ENCODE peak calls at places on chromosomes 7 and 10, in eight cellular contexts. G is heart right ventricle, A is Peyer's patch, J is fibroblast of lung, O is lower lobe of right lung, D is HCT116, E is IMR-90, M is pancreas. N is an unnamed sample.

GRCh38 chr7:112134039-112134438 is 72.2 kb downstream of the DOCK4 start:
- DNase-seq in D (no peak), O (no peak), G (no peak), J (no peak), M (no peak), A (no peak), E (no peak), N (peak; percentile 29)

GRCh38 chr10:86678999-86679792 is 10.9 kb downstream of the LDB3 start:
- DNase-seq in A (no peak), G (no peak), E (no peak), M (no peak), J (no peak), D (no peak), O (no peak), N (no peak)

GRCh38 chr7:69845721-69846495 is 247.6 kb downstream of the AUTS2 start:
- DNase-seq in D (no peak), J (no peak), O (no peak), A (no peak), M (no peak), E (no peak), G (no peak), N (peak; percentile 54)

GRCh38 chr7:84914598-84914997 is 272.3 kb downstream of the SEMA3D start:
- DNase-seq in E (no peak), O (no peak), G (no peak), J (no peak), M (no peak), D (peak; percentile 10), A (no peak), N (peak; percentile 5)

GRCh38 chr7:7524121-7524520 is 11.6 kb downstream of the COL28A1 start:
- DNase-seq in A (no peak), J (no peak), E (no peak), G (no peak), O (no peak), M (no peak), D (no peak), N (peak; percentile 17)

GRCh38 chr10:78171633-78172032 is 138.0 kb downstream of the RPS24 start:
- DNase-seq in E (no peak), G (no peak), O (no peak), A (no peak), J (no peak), M (no peak), D (no peak), N (no peak)

GRCh38 chr7:128409435-128410091 is at the start of gene IMPDH1:
- DNase-seq in M (peak; percentile 96), J (peak; percentile 76), G (peak; percentile 89), E (peak; percentile 61), O (peak; percentile 94), D (no peak), A (peak; percentile 95), N (peak; percentile 83)

GRCh38 chr7:24991333-24991732 is 11.4 kb upstream of the OSBPL3 start:
- DNase-seq in G (no peak), D (no peak), J (no peak), O (no peak), M (no peak), A (no peak), E (no peak), N (no peak)

GRCh38 chr10:70528726-70529362 is 50.3 kb downstream of the PALD1 start:
- DNase-seq in E (peak; percentile 65), O (no peak), D (peak; percentile 34), G (peak; percentile 38), A (no peak), M (no peak), J (peak; percentile 60), N (peak; percentile 75)

GRCh38 chr10:69220041-69220451 is at the start of gene HKDC1:
- DNase-seq in G (no peak), M (no peak), A (peak; percentile 76), O (no peak), E (no peak), D (no peak), J (no peak), N (no peak)

GRCh38 chr10:83127942-83128575 is 1011.2 kb upstream of the GHITM start:
- DNase-seq in J (no peak), O (no peak), G (no peak), E (no peak), D (no peak), M (no peak), A (no peak), N (no peak)

GRCh38 chr7:67618569-67619543 is 622.2 kb downstream of the TYW1 start:
- DNase-seq in D (no peak), E (no peak), J (no peak), G (peak; percentile 35), M (no peak), O (no peak), A (no peak), N (no peak)

GRCh38 chr7:120989571-120990220 is 1.2 kb downstream of the CPED1 start:
- DNase-seq in A (no peak), G (peak; percentile 34), E (peak; percentile 38), O (no peak), D (no peak), M (no peak), J (peak; percentile 50), N (no peak)

GRCh38 chr7:145036592-145037386 is 200.9 kb upstream of the TPK1 start:
- DNase-seq in M (no peak), D (peak; percentile 44), A (no peak), E (peak; percentile 2), G (peak; percentile 22), O (no peak), J (peak; percentile 67), N (peak; percentile 63)

GRCh38 chr10:92440578-92440977 is 133.3 kb downstream of the IDE start:
- DNase-seq in D (no peak), M (no peak), G (no peak), E (no peak), A (no peak), O (no peak), J (no peak), N (no peak)

GRCh38 chr7:24728503-24729364 is 28.5 kb downstream of the GSDME start:
- DNase-seq in E (peak; percentile 24), J (peak; percentile 18), D (no peak), G (no peak), O (no peak), A (no peak), M (no peak), N (no peak)

GRCh38 chr10:89242840-89243586 is 8.6 kb downstream of the LIPA start:
- DNase-seq in A (no peak), J (no peak), G (no peak), E (no peak), D (no peak), M (no peak), O (no peak), N (no peak)

DNA sequence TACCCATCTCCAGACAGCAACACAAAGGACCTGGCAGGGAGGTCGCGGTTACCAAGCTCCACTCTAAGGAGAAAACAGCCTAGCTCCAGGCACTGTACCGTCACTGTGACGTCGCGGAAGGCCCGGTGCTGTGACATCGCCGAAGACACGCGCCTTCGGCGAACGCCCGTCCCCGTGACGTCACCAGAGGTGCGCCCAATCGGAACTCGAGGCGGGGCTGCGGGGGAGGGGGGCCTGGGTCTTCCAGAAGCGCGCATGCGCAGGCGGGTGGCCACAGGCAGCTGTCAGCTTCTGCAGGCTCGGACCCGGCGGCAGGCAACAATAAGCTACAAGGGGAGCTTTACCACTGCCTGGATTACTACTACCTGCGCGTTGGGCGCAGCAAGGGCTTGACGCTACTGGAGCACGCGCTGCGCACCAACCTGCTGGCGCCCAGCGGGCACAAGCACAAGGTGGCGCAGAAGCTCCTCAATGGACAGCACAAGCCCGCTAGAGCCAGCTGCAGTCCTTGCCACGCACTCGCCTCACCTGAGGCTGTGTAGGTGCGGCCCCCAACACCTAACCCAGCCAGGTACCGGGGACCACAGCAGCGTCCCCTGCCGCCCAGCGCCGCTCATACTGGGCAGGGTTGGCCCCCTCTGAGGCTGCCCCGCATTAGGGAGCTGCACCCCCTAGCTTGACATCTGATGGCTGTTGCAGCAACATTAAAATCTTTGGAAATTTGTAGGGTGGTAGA is 208.4 kb downstream of the TPST1 start:
- DNase-seq in A (peak; percentile 85), O (peak; percentile 90), G (peak; percentile 75), J (peak; percentile 81), D (no peak), E (peak; percentile 25), M (peak; percentile 89), N (peak; percentile 73)
- H3K27ac ChIP-seq in A (peak overlapping the region; percentile 10), O (peak overlapping the region; percentile 58), G (no peak overlapping the region), J (no peak overlapping the region), D (no peak overlapping the region), E (no peak overlapping the region), M (peak overlapping the region; percentile 84), N (no peak overlapping the region)

GRCh38 chr10:119688033-119688508 is 36.9 kb downstream of the BAG3 start:
- DNase-seq in E (no peak), G (no peak), A (no peak), D (no peak), M (no peak), J (no peak), O (no peak), N (peak; percentile 49)
- TF ChIP-seq CTCF in E (no peak), G (no peak), A (no peak), D (peak; percentile 18), M (no peak), J (no peak), O (no peak), N (peak; percentile 22)

GRCh38 chr10:5538446-5538845 is 13.7 kb downstream of the CALML3 start:
- DNase-seq in D (no peak), O (no peak), M (no peak), G (no peak), E (peak; percentile 56), J (peak; percentile 47), A (peak; percentile 7), N (no peak)
- H3K36me3 ChIP-seq in D (no peaks in the 10 kb centered on the region), O (no peaks in the 10 kb centered on the region), M (no peaks in the 10 kb centered on the region), G (no peaks in the 10 kb centered on the region), E (no peaks in the 10 kb centered on the region), J (no peaks in the 10 kb centered on the region), A (no peaks in the 10 kb centered on the region), N (no peaks in the 10 kb centered on the region)

GRCh38 chr7:114047889-114048288 is 129.1 kb upstream of the PPP1R3A start:
- DNase-seq in A (no peak), E (peak; percentile 69), M (no peak), G (no peak), J (peak; percentile 85), O (no peak), D (no peak), N (no peak)

GRCh38 chr7:114051871-114052324 is 133.1 kb upstream of the PPP1R3A start:
- DNase-seq in A (no peak), J (no peak), D (no peak), E (no peak), G (no peak), O (no peak), M (no peak), N (no peak)

GRCh38 chr7:114050571-114050970 is 131.8 kb upstream of the PPP1R3A start:
- DNase-seq in G (no peak), D (no peak), M (no peak), J (no peak), A (no peak), E (no peak), O (no peak), N (no peak)

DNA sequence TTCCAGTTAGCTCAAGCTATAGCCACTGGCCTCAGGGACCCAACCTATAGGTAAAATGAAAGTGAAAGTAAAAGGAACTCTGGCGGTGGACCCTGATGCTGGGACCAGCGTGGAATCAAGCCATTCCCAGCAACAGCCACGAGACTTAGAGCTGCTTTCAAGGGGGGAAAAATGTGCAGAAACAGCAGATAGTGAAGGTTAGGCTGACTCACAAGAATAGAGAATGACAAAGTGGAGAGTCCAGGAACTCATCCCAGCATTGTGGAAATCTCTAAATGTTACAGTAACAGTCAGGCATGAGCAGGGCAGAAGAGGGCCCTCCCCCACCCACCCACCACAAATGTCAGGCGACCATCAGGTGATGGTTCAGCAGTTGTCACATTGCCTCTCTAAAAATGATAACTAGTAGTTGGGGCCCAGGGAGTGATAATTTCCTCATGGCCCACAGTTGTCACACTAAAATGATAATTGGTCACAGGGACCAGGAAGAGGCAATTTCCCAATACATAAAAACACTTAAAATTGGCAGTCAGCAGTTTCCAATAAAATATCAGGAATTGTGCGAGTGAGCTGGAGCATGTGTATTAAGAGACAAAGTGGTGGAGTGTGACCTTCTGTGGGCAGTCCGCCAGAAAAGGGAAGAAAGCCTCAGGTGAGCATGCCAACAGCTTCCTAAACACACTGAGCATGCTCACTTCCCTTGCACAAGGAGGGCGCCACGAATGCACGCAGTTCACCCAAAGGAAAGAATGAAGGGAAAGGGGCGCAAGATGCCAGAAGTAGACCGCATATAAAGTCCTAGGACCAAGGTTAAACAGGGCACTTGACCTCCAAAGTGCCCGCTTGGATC is 129.8 kb upstream of the PPP1R3A start:
- DNase-seq in D (no peak), A (no peak), G (no peak), E (peak; percentile 23), M (no peak), O (no peak), J (peak; percentile 42), N (peak; percentile 6)
- H3K27ac ChIP-seq in D (peak overlapping the region; percentile 3), A (no peak overlapping the region), G (no peak overlapping the region), E (no peak overlapping the region), M (no peak overlapping the region), O (no peak overlapping the region), J (no peak overlapping the region), N (no peak overlapping the region)

N was measured in A673.